ENCODE peak calls at places on chromosomes 1 and 21, in six cellular contexts. J is stimulated activated CD4-positive, alpha-beta T cell treated with anti-CD3 and anti-CD28 coated beads, Interleukin-4, amount 100 ng/mL, for 1 hour; W is globus pallidus; U is HTR-8/SVneo; F is ACHN; Q is nucleus accumbens. L is an unnamed sample.

GRCh38 chr1:47690341-47691244 is 252.7 kb downstream of the FOXD2 start:
- DNase-seq in J (no peak), W (no peak), U (no peak), F (no peak), Q (no peak), L (no peak)

GRCh38 chr21:33198346-33199135 is 31.2 kb upstream of the IFNAR2 start:
- DNase-seq in J (no peak), W (peak; percentile 78), U (no peak), F (no peak), Q (peak; percentile 23), L (no peak)

GRCh38 chr1:158071106-158071505 is 77.7 kb downstream of the KIRREL1 start:
- DNase-seq in J (no peak), W (no peak), U (no peak), F (no peak), Q (peak; percentile 56), L (no peak)

GRCh38 chr1:175307160-175307559 is 114.6 kb upstream of the KIAA0040 start:
- DNase-seq in J (no peak), W (no peak), U (no peak), F (no peak), Q (no peak), L (peak; percentile 53)

GRCh38 chr21:36892201-36892600 is 74.3 kb downstream of the HLCS start:
- DNase-seq in J (no peak), W (no peak), U (no peak), F (no peak), Q (no peak), L (no peak)

GRCh38 chr21:41396452-41397107 is 29.5 kb upstream of the MX1 start:
- DNase-seq in J (no peak), W (peak; percentile 24), U (no peak), F (no peak), Q (no peak), L (no peak)

GRCh38 chr1:7438921-7439655 is 332.0 kb upstream of the VAMP3 start:
- DNase-seq in J (no peak), W (no peak), U (no peak), F (no peak), Q (no peak), L (no peak)

GRCh38 chr1:228721407-228721806 is 13.9 kb upstream of the RHOU start:
- DNase-seq in J (no peak), W (no peak), U (no peak), F (no peak), Q (no peak), L (no peak)

GRCh38 chr1:86018311-86018923 is 138.2 kb downstream of the COL24A1 start:
- DNase-seq in J (no peak), W (peak; percentile 22), U (peak; percentile 4), F (peak; percentile 47), Q (no peak), L (peak; percentile 60)

GRCh38 chr1:247409869-247410544 is 6.0 kb upstream of the NLRP3 start:
- DNase-seq in J (peak; percentile 43), W (no peak), U (no peak), F (no peak), Q (no peak), L (peak; percentile 83)

GRCh38 chr21:31130821-31131220 is 92.5 kb upstream of the KRTAP19-8 start:
- DNase-seq in J (no peak), W (no peak), U (no peak), F (no peak), Q (no peak), L (no peak)

GRCh38 chr21:36745459-36745858 is 46.5 kb downstream of the SIM2 start:
- DNase-seq in J (no peak), W (no peak), U (no peak), F (no peak), Q (no peak), L (no peak)

GRCh38 chr1:110243581-110243980 is 33.5 kb downstream of the KCNC4 start:
- DNase-seq in J (peak; percentile 13), W (no peak), U (no peak), F (no peak), Q (no peak), L (peak; percentile 74)

GRCh38 chr1:10693497-10694273 is 102.8 kb downstream of the CASZ1 start:
- DNase-seq in J (peak; percentile 45), W (no peak), U (peak; percentile 24), F (peak; percentile 40), Q (no peak), L (no peak)

L was measured in MM.1S.